ENCODE peak calls at places on chromosomes 13 and 19, in four cellular contexts. C is IMR-90, D is H9, X is neuronal stem cell. Z is an unnamed sample.
A peak's percentile ranks its signal among the peaks of the same experiment; 100 is the strongest.

GRCh38 chr13:51818771-51819511 is 15.0 kb upstream of the DHRS12 start:
- DNase-seq in C (peak; percentile 53), D (no peak), X (no peak), Z (peak; percentile 12)

GRCh38 chr19:38013913-38014575 is 107.0 kb downstream of the SIPA1L3 start:
- DNase-seq in C (no peak), D (no peak), X (no peak), Z (no peak)

GRCh38 chr19:1247747-1248453 is 483 bp upstream of the MIDN start:
- DNase-seq in C (peak; percentile 70), D (peak; percentile 75), X (no peak), Z (peak; percentile 88)

GRCh38 chr19:51003316-51003715 is 1.9 kb upstream of the KLK8 start:
- DNase-seq in C (no peak), D (no peak), X (no peak), Z (no peak)

GRCh38 chr13:71798723-71799122 is 68.3 kb downstream of the DACH1 start:
- DNase-seq in C (no peak), D (no peak), X (no peak), Z (no peak)

GRCh38 chr19:18057557-18057956 is 29.2 kb downstream of the IL12RB1 start:
- DNase-seq in C (no peak), D (no peak), X (no peak), Z (peak; percentile 24)

GRCh38 chr19:8209111-8209964 is at the start of gene CERS4:
- DNase-seq in C (peak; percentile 20), D (peak; percentile 96), X (peak; percentile 82), Z (peak; percentile 54)

GRCh38 chr13:41751277-41751676 is 209.6 kb downstream of the VWA8 start:
- DNase-seq in C (peak; percentile 63), D (no peak), X (no peak), Z (peak; percentile 68)

GRCh38 chr13:44437356-44438233 is 64.0 kb downstream of the SERP2 start:
- DNase-seq in C (peak; percentile 63), D (no peak), X (peak; percentile 36), Z (peak; percentile 73)

GRCh38 chr13:38463047-38463446 is 113.4 kb downstream of the UFM1 start:
- DNase-seq in C (no peak), D (no peak), X (no peak), Z (no peak)

GRCh38 chr19:38793186-38793585 is 4.2 kb downstream of the LGALS7B start:
- DNase-seq in C (peak; percentile 60), D (no peak), X (no peak), Z (no peak)

GRCh38 chr13:64928704-64929499 is 2301.2 kb downstream of the PCDH9 start:
- DNase-seq in C (peak; percentile 86), D (no peak), X (no peak), Z (peak; percentile 91)

GRCh38 chr19:1828279-1829238 is 16.5 kb upstream of the ATP8B3 start:
- DNase-seq in C (no peak), D (no peak), X (no peak), Z (no peak)

GRCh38 chr13:85549819-85550218 is 249.4 kb downstream of the SLITRK6 start:
- DNase-seq in C (no peak), D (no peak), X (no peak), Z (no peak)

GRCh38 chr19:17303167-17303939 is at the start of gene ABHD8:
- DNase-seq in C (peak; percentile 94), D (peak; percentile 97), X (peak; percentile 96), Z (peak; percentile 94)

GRCh38 chr13:24664726-24665409 is 15.3 kb upstream of the ATP12A start:
- DNase-seq in C (peak; percentile 63), D (no peak), X (no peak), Z (no peak)

GRCh38 chr13:112657850-112658445 is 31.9 kb upstream of the ATP11A start:
- DNase-seq in C (peak; percentile 81), D (peak; percentile 33), X (no peak), Z (peak; percentile 70)

GRCh38 chr13:47459512-47459911 is 541.6 kb downstream of the SUCLA2 start:
- DNase-seq in C (peak; percentile 43), D (no peak), X (no peak), Z (peak; percentile 30)

GRCh38 chr13:77928909-77929308 is 10.3 kb upstream of the EDNRB start:
- DNase-seq in C (no peak), D (no peak), X (no peak), Z (no peak)

GRCh38 chr19:38145627-38146026 is 78.4 kb downstream of the DPF1 start:
- DNase-seq in C (no peak), D (no peak), X (no peak), Z (no peak)

GRCh38 chr13:20064128-20064527 is 96.7 kb downstream of the GJA3 start:
- DNase-seq in C (peak; percentile 77), D (no peak), X (no peak), Z (peak; percentile 53)

GRCh38 chr13:110557610-110558305 is 3.8 kb downstream of the RAB20 start:
- DNase-seq in C (no peak), D (no peak), X (no peak), Z (no peak)

GRCh38 chr19:4582112-4582553 is 22.6 kb upstream of the SEMA6B start:
- DNase-seq in C (no peak), D (no peak), X (no peak), Z (no peak)

GRCh38 chr19:41935781-41936415 is 7.6 kb upstream of the ERFL start:
- DNase-seq in C (no peak), D (no peak), X (no peak), Z (no peak)

GRCh38 chr19:58217607-58218391 is 10.9 kb upstream of the ZNF544 start:
- DNase-seq in C (no peak), D (no peak), X (no peak), Z (no peak)

GRCh38 chr13:40668335-40668734 is 1.9 kb upstream of the FOXO1 start:
- DNase-seq in C (no peak), D (peak; percentile 64), X (no peak), Z (peak; percentile 38)

GRCh38 chr13:74250738-74251190 is 116.6 kb upstream of the KLF12 start:
- DNase-seq in C (peak; percentile 75), D (no peak), X (no peak), Z (peak; percentile 1)

GRCh38 chr13:84126671-84127171 is 244.4 kb upstream of the SLITRK1 start:
- DNase-seq in C (no peak), D (no peak), X (no peak), Z (no peak)

GRCh38 chr13:27680465-27680864 is 58.8 kb downstream of the POLR1D start:
- DNase-seq in C (no peak), D (no peak), X (no peak), Z (no peak)

GRCh38 chr13:79655509-79655908 is 174.6 kb downstream of the NDFIP2 start:
- DNase-seq in C (no peak), D (no peak), X (no peak), Z (no peak)

GRCh38 chr19:18141031-18141430 is 11.9 kb upstream of the PIK3R2 start:
- DNase-seq in C (no peak), D (no peak), X (no peak), Z (no peak)

GRCh38 chr19:11596156-11596555 is 1.1 kb upstream of the ZNF627 start:
- DNase-seq in C (no peak), D (no peak), X (no peak), Z (no peak)

GRCh38 chr19:11594084-11594483 is 3.2 kb upstream of the ZNF627 start:
- DNase-seq in C (no peak), D (no peak), X (no peak), Z (no peak)

GRCh38 chr19:11597202-11598102 is at the start of gene ZNF627:
- DNase-seq in C (peak; percentile 98), D (peak; percentile 99), X (peak; percentile 97), Z (peak; percentile 99)

GRCh38 chr19:11598103-11598483 is 810 bp downstream of the ZNF627 start:
- DNase-seq in C (no peak), D (no peak), X (no peak), Z (peak; percentile 44)

DNA sequence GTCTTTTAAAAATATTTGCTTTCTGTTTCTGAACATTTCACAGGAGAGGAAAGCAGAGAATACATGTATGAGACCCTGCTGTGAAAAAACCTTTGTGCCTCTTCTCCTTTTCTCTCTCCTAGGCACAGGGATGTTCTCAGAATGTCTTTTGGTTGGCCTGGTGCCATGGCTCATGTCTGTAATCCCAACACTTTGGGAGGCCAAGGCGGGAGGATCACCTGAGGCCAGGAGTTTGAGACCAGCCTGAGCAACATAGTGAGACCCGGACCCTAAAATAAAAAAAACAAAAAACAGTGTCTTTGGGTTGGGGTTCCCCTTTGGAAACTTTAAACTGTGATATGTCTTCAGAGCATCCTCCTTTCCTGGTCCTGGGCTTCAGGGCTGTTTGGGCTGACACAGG is 1.5 kb downstream of the ZNF627 start:
- DNase-seq in C (no peak), D (no peak), X (no peak), Z (no peak)
- H3K18ac ChIP-seq in C (no peak overlapping the region), D (no peak overlapping the region), X (no peak overlapping the region), Z (no peak overlapping the region)

GRCh38 chr19:14405758-14406644 is 13.1 kb downstream of the DDX39A start:
- DNase-seq in C (peak; percentile 73), D (peak; percentile 99), X (peak; percentile 98), Z (peak; percentile 87)

GRCh38 chr19:14408641-14409120 is 10.5 kb downstream of the DDX39A start:
- DNase-seq in C (no peak), D (no peak), X (no peak), Z (no peak)

GRCh38 chr19:14405380-14405757 is 13.8 kb downstream of the DDX39A start:
- DNase-seq in C (no peak), D (peak; percentile 67), X (peak; percentile 52), Z (no peak)

GRCh38 chr19:14407889-14408640 is 11.1 kb downstream of the DDX39A start:
- DNase-seq in C (no peak), D (no peak), X (no peak), Z (no peak)

GRCh38 chr19:14406645-14407331 is 12.4 kb downstream of the DDX39A start:
- DNase-seq in C (no peak), D (no peak), X (no peak), Z (no peak)
- H2AFZ ChIP-seq in C (peak overlapping the region; percentile 77), D (no peak overlapping the region), X (peak overlapping the region; percentile 66), Z (no peak overlapping the region)

GRCh38 chr19:13952154-13953020 is at the start of gene DCAF15:
- DNase-seq in C (peak; percentile 99), D (peak; percentile 100), X (peak; percentile 99), Z (peak; percentile 100)
- H3K18ac ChIP-seq in C (no peak within 1 kb of the TSS), D (peak within 1 kb of the TSS; percentile 100), X (peak within 1 kb of the TSS; percentile 100), Z (peak within 1 kb of the TSS; percentile 98)

GRCh38 chr19:54489766-54490165 is 12.9 kb upstream of the LAIR2 start:
- DNase-seq in C (no peak), D (no peak), X (no peak), Z (no peak)

GRCh38 chr19:54489341-54489740 is 13.3 kb upstream of the LAIR2 start:
- DNase-seq in C (no peak), D (no peak), X (no peak), Z (no peak)

GRCh38 chr19:54482889-54483288 is 9.8 kb upstream of the CDC42EP5 start:
- DNase-seq in C (no peak), D (no peak), X (no peak), Z (no peak)

GRCh38 chr19:54484451-54484850 is 11.4 kb upstream of the CDC42EP5 start:
- DNase-seq in C (no peak), D (no peak), X (no peak), Z (no peak)

DNA sequence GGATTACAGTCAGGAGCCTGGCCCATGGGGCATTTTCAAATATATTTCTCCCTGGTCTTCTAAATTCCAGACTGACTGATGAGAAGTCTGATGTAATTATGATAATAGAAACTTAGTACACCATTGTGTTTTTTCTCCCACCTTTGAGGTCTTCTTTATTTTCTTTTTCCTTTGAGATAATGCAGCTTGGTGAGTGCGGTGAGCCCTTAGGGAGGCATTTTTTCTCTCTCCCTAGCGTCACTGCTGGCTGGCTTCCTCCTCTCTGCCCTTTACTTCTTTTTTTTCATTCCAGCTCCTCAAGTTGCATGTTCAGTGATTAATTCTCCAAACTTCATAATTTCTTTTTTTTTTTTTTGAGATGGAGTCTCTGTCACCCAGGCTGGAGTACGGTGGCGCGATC is 12.8 kb upstream of the CDC42EP5 start:
- DNase-seq in C (no peak), D (no peak), X (no peak), Z (no peak)
- H2AFZ ChIP-seq in C (no peak overlapping the region), D (no peak overlapping the region), X (no peak overlapping the region), Z (no peak overlapping the region)

Z was measured in mesenchymal stem cell.